ENCODE peak calls at places on chromosomes 13 and 19, in five cellular contexts. G is OCI-LY7, Z is fibroblast of pulmonary artery, T is lower leg skin, D is A549. B is an unnamed sample.

GRCh38 chr19:57576661-57577060 is 2.0 kb downstream of the ZNF416 start:
- DNase-seq in G (no peak), Z (no peak), T (no peak), D (no peak), B (no peak)

GRCh38 chr13:113110852-113111315 is 5.3 kb downstream of the F7 start:
- DNase-seq in G (no peak), Z (no peak), T (no peak), D (no peak), B (no peak)

GRCh38 chr13:76816394-76816793 is 69.8 kb downstream of the KCTD12 start:
- DNase-seq in G (no peak), Z (no peak), T (no peak), D (no peak), B (no peak)

GRCh38 chr13:112893570-112894422 is 75.2 kb upstream of the MCF2L start:
- DNase-seq in G (no peak), Z (peak), T (no peak), D (no peak), B (no peak)

GRCh38 chr13:45623516-45624090 is 8.1 kb upstream of the ERICH6B start:
- DNase-seq in G (peak), Z (peak), T (no peak), D (peak), B (peak)

GRCh38 chr13:39283062-39283461 is 244.8 kb downstream of the NHLRC3 start:
- DNase-seq in G (no peak), Z (no peak), T (no peak), D (no peak), B (no peak)

GRCh38 chr13:44354322-44354721 is 19.3 kb upstream of the SERP2 start:
- DNase-seq in G (no peak), Z (no peak), T (no peak), D (no peak), B (no peak)

GRCh38 chr13:41563501-41564001 is 106.2 kb downstream of the RGCC start:
- DNase-seq in G (no peak), Z (peak), T (no peak), D (peak), B (no peak)

GRCh38 chr13:113753171-113753570 is 5.9 kb upstream of the TMEM255B start:
- DNase-seq in G (no peak), Z (no peak), T (no peak), D (no peak), B (no peak)

GRCh38 chr19:41303941-41304340 is 6.0 kb upstream of the CCDC97 start:
- DNase-seq in G (no peak), Z (no peak), T (no peak), D (no peak), B (no peak)

GRCh38 chr13:79434578-79434977 is 28.5 kb upstream of the RBM26 start:
- DNase-seq in G (no peak), Z (peak), T (no peak), D (no peak), B (no peak)

GRCh38 chr19:4967738-4968461 is 1.0 kb upstream of the KDM4B start:
- DNase-seq in G (no peak), Z (no peak), T (no peak), D (no peak), B (no peak)

GRCh38 chr19:33366127-33366526 is 7.4 kb upstream of the CEBPG start:
- DNase-seq in G (no peak), Z (no peak), T (no peak), D (no peak), B (no peak)

GRCh38 chr19:49896863-49897621 is at the start of gene IL4I1:
- DNase-seq in G (peak), Z (peak), T (no peak), D (no peak), B (no peak)

GRCh38 chr19:51124729-51125128 is at the start of gene SIGLEC9:
- DNase-seq in G (no peak), Z (no peak), T (peak), D (no peak), B (no peak)

GRCh38 chr19:10344780-10345179 is 5.4 kb upstream of the ICAM3 start:
- DNase-seq in G (no peak), Z (no peak), T (no peak), D (no peak), B (no peak)

GRCh38 chr13:41622545-41623429 is 165.4 kb downstream of the RGCC start:
- DNase-seq in G (peak), Z (peak), T (peak), D (no peak), B (no peak)

GRCh38 chr13:101567841-101568240 is 115.4 kb downstream of the ITGBL1 start:
- DNase-seq in G (no peak), Z (no peak), T (no peak), D (no peak), B (no peak)

GRCh38 chr19:10729406-10729805 is 11.5 kb downstream of the DNM2 start:
- DNase-seq in G (no peak), Z (no peak), T (no peak), D (no peak), B (no peak)

GRCh38 chr13:23856008-23856750 is 33.0 kb downstream of the MIPEP start:
- DNase-seq in G (no peak), Z (no peak), T (no peak), D (no peak), B (no peak)

GRCh38 chr13:34070544-34071303 is 252.8 kb downstream of the RFC3 start:
- DNase-seq in G (no peak), Z (no peak), T (no peak), D (no peak), B (no peak)

GRCh38 chr13:40470665-40471064 is 195.8 kb downstream of the FOXO1 start:
- DNase-seq in G (no peak), Z (peak), T (peak), D (no peak), B (no peak)

GRCh38 chr13:50226515-50227147 is 211.4 kb downstream of the KCNRG start:
- DNase-seq in G (no peak), Z (no peak), T (no peak), D (no peak), B (no peak)

GRCh38 chr13:112959206-112959605 is 9.8 kb upstream of the MCF2L start:
- DNase-seq in G (no peak), Z (peak), T (no peak), D (no peak), B (no peak)

GRCh38 chr13:69565334-69565733 is 542.3 kb upstream of the ATXN8OS start:
- DNase-seq in G (peak), Z (no peak), T (no peak), D (peak), B (no peak)

GRCh38 chr13:40251343-40252032 is 415.0 kb downstream of the FOXO1 start:
- DNase-seq in G (peak), Z (peak), T (no peak), D (no peak), B (no peak)

GRCh38 chr13:30681489-30682242 is 53.7 kb upstream of the ALOX5AP start:
- DNase-seq in G (no peak), Z (peak), T (no peak), D (no peak), B (no peak)

GRCh38 chr19:49987159-49987698 is 26.3 kb upstream of the SIGLEC11 start:
- DNase-seq in G (peak), Z (peak), T (peak), D (peak), B (peak)

GRCh38 chr13:40492511-40492910 is 173.9 kb downstream of the FOXO1 start:
- DNase-seq in G (no peak), Z (no peak), T (no peak), D (no peak), B (no peak)

GRCh38 chr13:39600766-39601165 is 2.2 kb downstream of the LHFPL6 start:
- DNase-seq in G (peak), Z (peak), T (no peak), D (peak), B (no peak)

GRCh38 chr13:73998631-73999030 is 135.6 kb downstream of the KLF12 start:
- DNase-seq in G (no peak), Z (no peak), T (no peak), D (no peak), B (no peak)

GRCh38 chr13:62113145-62113544 is 697.5 kb upstream of the PCDH20 start:
- DNase-seq in G (no peak), Z (no peak), T (no peak), D (no peak), B (no peak)

GRCh38 chr13:113582841-113583631 is 1.5 kb upstream of the TFDP1 start:
- DNase-seq in G (no peak), Z (no peak), T (no peak), D (no peak), B (no peak)

GRCh38 chr13:23510979-23511735 is 59.1 kb upstream of the TNFRSF19 start:
- DNase-seq in G (peak), Z (peak), T (no peak), D (peak), B (peak)

GRCh38 chr13:110628952-110629701 is 13.8 kb downstream of the NAXD start:
- DNase-seq in G (no peak), Z (peak), T (no peak), D (no peak), B (no peak)

GRCh38 chr13:98761979-98762616 is 9.6 kb upstream of the SLC15A1 start:
- DNase-seq in G (no peak), Z (no peak), T (no peak), D (no peak), B (no peak)
- H3K4me3 ChIP-seq in G (no peak), Z (peak), T (no peak), D (no peak), B (no peak)

DNA sequence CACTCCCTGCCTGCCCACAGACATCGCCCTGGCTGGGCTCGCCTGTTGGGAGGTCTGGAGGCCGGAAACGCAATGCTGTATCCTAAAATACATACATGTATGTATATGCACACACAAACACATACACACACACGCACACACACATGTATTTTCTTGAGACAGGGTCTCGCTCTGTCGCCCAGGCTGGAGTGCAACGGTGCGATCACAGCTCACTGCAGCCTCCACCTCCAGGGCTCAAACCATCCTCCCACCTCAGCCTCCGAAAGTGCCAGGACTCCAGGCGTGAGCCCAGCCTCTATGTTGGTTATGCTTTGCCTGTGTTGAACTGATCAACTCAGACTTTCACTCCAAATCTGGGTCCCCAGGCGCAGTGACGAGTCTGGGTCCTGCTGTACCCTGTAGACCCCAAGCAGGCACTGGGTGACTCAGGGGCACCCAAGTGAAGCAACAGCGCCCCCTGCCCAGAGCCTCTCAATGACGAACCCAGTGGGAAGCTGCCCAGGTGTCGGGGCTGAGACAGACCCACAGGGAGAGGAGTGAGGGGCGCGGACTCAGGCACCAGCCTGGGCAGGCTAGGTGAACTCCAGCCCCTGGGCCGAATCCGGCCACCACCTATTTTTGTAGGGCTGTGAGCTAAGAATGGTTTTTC is 27.4 kb upstream of the CACTIN start:
- DNase-seq in G (peak), Z (no peak), T (no peak), D (no peak), B (no peak)
- TF ChIP-seq CTCF in G (peak), Z (peak), T (no peak), D (peak), B (peak)

GRCh38 chr19:13026478-13026999 is 31.3 kb downstream of the NFIX start:
- DNase-seq in G (no peak), Z (peak), T (no peak), D (peak), B (no peak)

GRCh38 chr19:13025819-13026477 is 30.7 kb downstream of the NFIX start:
- DNase-seq in G (no peak), Z (no peak), T (no peak), D (no peak), B (no peak)

GRCh38 chr19:13027031-13027430 is 31.8 kb downstream of the NFIX start:
- DNase-seq in G (no peak), Z (no peak), T (no peak), D (no peak), B (no peak)

GRCh38 chr19:13028027-13028426 is 32.8 kb downstream of the NFIX start:
- DNase-seq in G (no peak), Z (no peak), T (no peak), D (no peak), B (no peak)

GRCh38 chr19:13027557-13027956 is 32.3 kb downstream of the NFIX start:
- DNase-seq in G (no peak), Z (no peak), T (no peak), D (no peak), B (no peak)
- H3K4me3 ChIP-seq in G (no peak), Z (no peak), T (no peak), D (no peak), B (peak)

GRCh38 chr19:19530423-19530804 is 1.7 kb downstream of the YJEFN3 start:
- DNase-seq in G (no peak), Z (peak), T (no peak), D (no peak), B (no peak)
- TF ChIP-seq CTCF in G (no peak), Z (no peak), T (no peak), D (no peak), B (no peak)

GRCh38 chr19:2041686-2042484 is 9.2 kb downstream of the MKNK2 start:
- DNase-seq in G (peak), Z (peak), T (peak), D (peak), B (peak)

GRCh38 chr19:2042485-2043268 is 8.4 kb downstream of the MKNK2 start:
- DNase-seq in G (no peak), Z (no peak), T (peak), D (no peak), B (no peak)

GRCh38 chr19:2040647-2041435 is 10.2 kb downstream of the MKNK2 start:
- DNase-seq in G (no peak), Z (no peak), T (no peak), D (no peak), B (no peak)

GRCh38 chr19:2039959-2040646 is 10.9 kb downstream of the MKNK2 start:
- DNase-seq in G (no peak), Z (no peak), T (peak), D (no peak), B (no peak)

DNA sequence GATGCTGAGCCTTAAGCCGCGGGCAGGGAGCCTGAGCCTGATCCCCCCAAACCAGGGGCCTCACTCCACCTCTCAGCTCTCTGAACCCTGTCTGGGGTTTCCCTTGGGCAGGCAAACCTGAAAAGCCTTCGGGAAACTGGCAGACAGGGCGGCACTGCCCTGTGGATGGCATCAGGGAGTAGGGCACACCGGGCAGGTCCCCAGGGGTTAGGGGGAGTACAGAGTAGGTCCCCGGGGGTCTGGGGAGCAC is 9.7 kb downstream of the MKNK2 start:
- DNase-seq in G (no peak), Z (no peak), T (no peak), D (no peak), B (no peak)
- H3K4me3 ChIP-seq in G (peak), Z (no peak), T (no peak), D (peak), B (peak)

GRCh38 chr19:29117926-29118325 is 95.0 kb downstream of the UQCRFS1 start:
- DNase-seq in G (no peak), Z (no peak), T (no peak), D (no peak), B (no peak)

GRCh38 chr19:29120471-29120870 is 92.5 kb downstream of the UQCRFS1 start:
- DNase-seq in G (no peak), Z (no peak), T (no peak), D (no peak), B (no peak)

GRCh38 chr19:29121684-29122083 is 91.3 kb downstream of the UQCRFS1 start:
- DNase-seq in G (no peak), Z (no peak), T (no peak), D (peak), B (no peak)

GRCh38 chr19:29118384-29118783 is 94.6 kb downstream of the UQCRFS1 start:
- DNase-seq in G (no peak), Z (no peak), T (no peak), D (no peak), B (no peak)

GRCh38 chr19:29119582-29119981 is 93.4 kb downstream of the UQCRFS1 start:
- DNase-seq in G (no peak), Z (no peak), T (no peak), D (no peak), B (no peak)
- TF ChIP-seq CTCF in G (no peak), Z (no peak), T (no peak), D (no peak), B (no peak)

GRCh38 chr19:55549500-55550320 is 4.4 kb upstream of the SBK3 start:
- DNase-seq in G (peak), Z (peak), T (no peak), D (peak), B (no peak)
- H3K4me3 ChIP-seq in G (peak), Z (peak), T (no peak), D (peak), B (no peak)